ENCODE peak calls at places on chromosomes 3 and 15, in four cellular contexts. One of them, this sample, is unnamed.

GRCh38 chr3:121649645-121650044 is 11.1 kb downstream of the HCLS1 start:
- DNase-seq in psoas muscle: no peak
- DNase-seq in epithelial cell of esophagus: peak
- DNase-seq in GM12865: no peak
- DNase-seq in this sample: no peak

GRCh38 chr3:62525276-62525675 is 151.9 kb upstream of the FEZF2 start:
- DNase-seq in psoas muscle: no peak
- DNase-seq in epithelial cell of esophagus: peak
- DNase-seq in GM12865: no peak
- DNase-seq in this sample: no peak

GRCh38 chr15:64288577-64288976 is 67.4 kb downstream of the CSNK1G1 start:
- DNase-seq in psoas muscle: no peak
- DNase-seq in epithelial cell of esophagus: peak
- DNase-seq in GM12865: no peak
- DNase-seq in this sample: peak

GRCh38 chr15:68672781-68673205 is 94.0 kb downstream of the CORO2B start:
- DNase-seq in psoas muscle: no peak
- DNase-seq in epithelial cell of esophagus: no peak
- DNase-seq in GM12865: no peak
- DNase-seq in this sample: no peak

GRCh38 chr3:9387322-9387655 is 10.1 kb upstream of the SETD5 start:
- DNase-seq in psoas muscle: no peak
- DNase-seq in epithelial cell of esophagus: peak
- DNase-seq in GM12865: no peak
- DNase-seq in this sample: no peak

GRCh38 chr3:56126632-56127031 is 341.6 kb downstream of the ERC2 start:
- DNase-seq in psoas muscle: no peak
- DNase-seq in epithelial cell of esophagus: no peak
- DNase-seq in GM12865: no peak
- DNase-seq in this sample: no peak

GRCh38 chr15:90560229-90560771 is 30.6 kb downstream of the CRTC3 start:
- DNase-seq in psoas muscle: peak
- DNase-seq in epithelial cell of esophagus: peak
- DNase-seq in GM12865: no peak
- DNase-seq in this sample: peak

GRCh38 chr3:107242579-107242978 is 134.7 kb upstream of the CCDC54 start:
- DNase-seq in psoas muscle: no peak
- DNase-seq in epithelial cell of esophagus: no peak
- DNase-seq in GM12865: no peak
- DNase-seq in this sample: no peak

GRCh38 chr15:62896969-62897486 is 145.5 kb upstream of the TPM1 start:
- DNase-seq in psoas muscle: peak
- DNase-seq in epithelial cell of esophagus: peak
- DNase-seq in GM12865: no peak
- DNase-seq in this sample: peak

GRCh38 chr3:188683032-188683491 is 488.7 kb upstream of the TPRG1 start:
- DNase-seq in psoas muscle: peak
- DNase-seq in epithelial cell of esophagus: peak
- DNase-seq in GM12865: peak
- DNase-seq in this sample: peak

GRCh38 chr3:148884261-148884660 is 19.2 kb downstream of the CPA3 start:
- DNase-seq in psoas muscle: no peak
- DNase-seq in epithelial cell of esophagus: no peak
- DNase-seq in GM12865: no peak
- DNase-seq in this sample: peak

GRCh38 chr3:49663831-49664230 is 10.3 kb upstream of the APEH start:
- DNase-seq in psoas muscle: no peak
- DNase-seq in epithelial cell of esophagus: no peak
- DNase-seq in GM12865: no peak
- DNase-seq in this sample: no peak

GRCh38 chr3:184582583-184582982 is 21.0 kb downstream of the EPHB3 start:
- DNase-seq in psoas muscle: no peak
- DNase-seq in epithelial cell of esophagus: no peak
- DNase-seq in GM12865: no peak
- DNase-seq in this sample: no peak

GRCh38 chr3:46168583-46168982 is 39.5 kb downstream of the CCR1 start:
- DNase-seq in psoas muscle: no peak
- DNase-seq in epithelial cell of esophagus: no peak
- DNase-seq in GM12865: no peak
- DNase-seq in this sample: no peak

GRCh38 chr3:187286467-187287059 is 5.0 kb downstream of the MASP1 start:
- DNase-seq in psoas muscle: no peak
- DNase-seq in epithelial cell of esophagus: no peak
- DNase-seq in GM12865: no peak
- DNase-seq in this sample: peak

GRCh38 chr15:31461375-31461774 is 134.7 kb downstream of the KLF13 start:
- DNase-seq in psoas muscle: no peak
- DNase-seq in epithelial cell of esophagus: peak
- DNase-seq in GM12865: no peak
- DNase-seq in this sample: no peak

GRCh38 chr15:74131618-74132191 is 1.3 kb downstream of the ISLR2 start:
- DNase-seq in psoas muscle: no peak
- DNase-seq in epithelial cell of esophagus: no peak
- DNase-seq in GM12865: no peak
- DNase-seq in this sample: no peak

GRCh38 chr3:99971761-99972160 is 142.5 kb downstream of the FILIP1L start:
- DNase-seq in psoas muscle: no peak
- DNase-seq in epithelial cell of esophagus: peak
- DNase-seq in GM12865: no peak
- DNase-seq in this sample: no peak

GRCh38 chr3:106573605-106574004 is 704.8 kb upstream of the CBLB start:
- DNase-seq in psoas muscle: no peak
- DNase-seq in epithelial cell of esophagus: peak
- DNase-seq in GM12865: no peak
- DNase-seq in this sample: no peak

GRCh38 chr3:167716920-167717319 is 17.8 kb downstream of the PDCD10 start:
- DNase-seq in psoas muscle: no peak
- DNase-seq in epithelial cell of esophagus: no peak
- DNase-seq in GM12865: no peak
- DNase-seq in this sample: no peak

GRCh38 chr3:141738636-141739363 is 702 bp downstream of the RNF7 start:
- DNase-seq in psoas muscle: no peak
- DNase-seq in epithelial cell of esophagus: peak
- DNase-seq in GM12865: peak
- DNase-seq in this sample: peak

DNA sequence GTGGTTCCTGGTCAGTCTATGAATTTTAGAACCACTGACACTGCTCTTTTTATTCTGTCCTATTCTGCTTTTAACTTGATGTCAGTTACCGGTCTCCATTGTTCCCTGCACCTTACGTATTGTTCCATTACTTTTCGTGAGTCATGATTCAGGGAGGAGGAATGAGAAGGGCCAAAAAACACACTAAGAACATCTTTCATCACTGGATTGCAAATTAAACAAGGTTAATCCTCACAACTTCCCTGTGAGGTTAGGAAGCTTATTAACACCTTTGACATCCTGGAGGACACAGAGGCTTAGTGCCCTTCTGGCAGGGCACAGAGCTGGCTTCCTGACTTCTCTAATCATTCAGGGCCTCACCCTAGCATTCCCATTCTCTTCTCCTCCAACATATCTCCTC is 227.6 kb upstream of the SATB1 start:
- DNase-seq in psoas muscle: no peak
- DNase-seq in epithelial cell of esophagus: peak
- DNase-seq in GM12865: no peak
- DNase-seq in this sample: no peak
- TF ChIP-seq CTCF in psoas muscle: no peak
- TF ChIP-seq CTCF in epithelial cell of esophagus: no peak
- TF ChIP-seq CTCF in GM12865: no peak
- TF ChIP-seq CTCF in this sample: no peak

GRCh38 chr3:331881-332280 is 135.3 kb downstream of the CHL1 start:
- DNase-seq in psoas muscle: no peak
- DNase-seq in epithelial cell of esophagus: no peak
- DNase-seq in GM12865: no peak
- DNase-seq in this sample: no peak

GRCh38 chr3:330494-331115 is 134.0 kb downstream of the CHL1 start:
- DNase-seq in psoas muscle: no peak
- DNase-seq in epithelial cell of esophagus: no peak
- DNase-seq in GM12865: no peak
- DNase-seq in this sample: no peak

GRCh38 chr3:339346-339745 is 142.8 kb downstream of the CHL1 start:
- DNase-seq in psoas muscle: no peak
- DNase-seq in epithelial cell of esophagus: peak
- DNase-seq in GM12865: no peak
- DNase-seq in this sample: no peak

GRCh38 chr3:335250-335649 is 138.7 kb downstream of the CHL1 start:
- DNase-seq in psoas muscle: no peak
- DNase-seq in epithelial cell of esophagus: no peak
- DNase-seq in GM12865: no peak
- DNase-seq in this sample: no peak
- TF ChIP-seq CTCF in psoas muscle: no peak
- TF ChIP-seq CTCF in epithelial cell of esophagus: no peak
- TF ChIP-seq CTCF in GM12865: no peak
- TF ChIP-seq CTCF in this sample: no peak

DNA sequence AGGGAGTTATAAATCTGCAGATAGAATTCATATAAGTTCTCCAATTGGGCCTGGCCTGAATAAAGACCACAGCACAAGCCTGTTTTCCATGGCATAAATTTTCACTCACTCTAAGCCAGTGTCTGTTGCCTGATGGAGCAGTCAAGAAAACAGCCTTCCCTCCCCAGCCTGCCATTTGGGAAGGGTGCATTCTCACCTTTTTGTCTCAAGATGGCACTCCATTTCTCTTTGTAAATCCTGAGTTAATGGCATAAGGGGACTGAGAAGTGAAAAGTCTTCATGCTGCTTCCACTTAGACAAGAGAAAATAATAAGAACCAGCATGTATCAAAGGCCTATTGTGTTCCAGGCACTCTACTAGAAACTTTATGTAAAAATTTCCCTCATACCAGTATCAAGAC is 115.6 kb upstream of the MANF start:
- DNase-seq in psoas muscle: no peak
- DNase-seq in epithelial cell of esophagus: peak
- DNase-seq in GM12865: no peak
- DNase-seq in this sample: no peak
- TF ChIP-seq CTCF in psoas muscle: no peak
- TF ChIP-seq CTCF in epithelial cell of esophagus: peak
- TF ChIP-seq CTCF in GM12865: no peak
- TF ChIP-seq CTCF in this sample: no peak

GRCh38 chr3:23811117-23811487 is 5.3 kb downstream of the UBE2E1 start:
- DNase-seq in psoas muscle: no peak
- DNase-seq in epithelial cell of esophagus: peak
- DNase-seq in GM12865: peak
- DNase-seq in this sample: no peak

GRCh38 chr3:23810342-23811116 is 4.8 kb downstream of the UBE2E1 start:
- DNase-seq in psoas muscle: peak
- DNase-seq in epithelial cell of esophagus: peak
- DNase-seq in GM12865: peak
- DNase-seq in this sample: no peak

GRCh38 chr3:23809294-23809693 is 3.5 kb downstream of the UBE2E1 start:
- DNase-seq in psoas muscle: no peak
- DNase-seq in epithelial cell of esophagus: no peak
- DNase-seq in GM12865: peak
- DNase-seq in this sample: no peak

GRCh38 chr3:23809840-23810341 is 4.1 kb downstream of the UBE2E1 start:
- DNase-seq in psoas muscle: no peak
- DNase-seq in epithelial cell of esophagus: peak
- DNase-seq in GM12865: peak
- DNase-seq in this sample: no peak

GRCh38 chr3:23811919-23812318 is 6.2 kb downstream of the UBE2E1 start:
- DNase-seq in psoas muscle: no peak
- DNase-seq in epithelial cell of esophagus: no peak
- DNase-seq in GM12865: peak
- DNase-seq in this sample: no peak
- TF ChIP-seq CTCF in psoas muscle: no peak
- TF ChIP-seq CTCF in epithelial cell of esophagus: no peak
- TF ChIP-seq CTCF in GM12865: no peak
- TF ChIP-seq CTCF in this sample: no peak